ENCODE peak calls at places on chromosomes 1 and 21, in six cellular contexts. G is stomach, N is cardiac fibroblast, K is body of pancreas, R is GM12878, X is activated T-cell treated with anti-CD3 and anti-CD28 coated beads for 4 hours. C is an unnamed sample.

GRCh38 chr1:82893712-82894111 is 1093.0 kb downstream of the ADGRL2 start:
- DNase-seq in R (no peak), K (no peak), N (no peak), G (no peak), X (no peak), C (no peak)

GRCh38 chr1:84643183-84643582 is 47.1 kb downstream of the SSX2IP start:
- DNase-seq in X (no peak), R (no peak), K (no peak), G (no peak), N (no peak), C (no peak)

GRCh38 chr1:143584508-143584907 is 387.3 kb downstream of the FAM72C start:
- DNase-seq in K (no peak), X (no peak), G (no peak), N (no peak), R (no peak), C (no peak)

GRCh38 chr1:181191494-181192040 is 103.1 kb downstream of the IER5 start:
- DNase-seq in G (no peak), N (no peak), R (no peak), X (no peak), K (no peak), C (no peak)

GRCh38 chr1:17228619-17229018 is 20.3 kb upstream of the PADI3 start:
- DNase-seq in K (no peak), G (no peak), X (no peak), N (no peak), R (no peak), C (no peak)

GRCh38 chr1:108612496-108612895 is 48.4 kb downstream of the HENMT1 start:
- DNase-seq in X (no peak), R (no peak), G (no peak), N (no peak), K (no peak), C (no peak)

GRCh38 chr21:34545079-34545884 is 33.3 kb upstream of the KCNE1 start:
- DNase-seq in X (no peak), N (peak), G (no peak), K (peak), R (peak), C (no peak)

GRCh38 chr1:196608401-196609113 is at the start of gene KCNT2:
- DNase-seq in X (no peak), N (peak), G (peak), R (no peak), K (peak), C (peak)

GRCh38 chr1:238950786-238951185 is 435.6 kb upstream of the CHRM3 start:
- DNase-seq in K (no peak), G (no peak), X (no peak), R (no peak), N (no peak), C (no peak)

GRCh38 chr1:182249201-182249676 is 142.4 kb downstream of the GLUL start:
- DNase-seq in N (no peak), K (peak), R (peak), G (peak), X (no peak), C (peak)

GRCh38 chr1:236341298-236341697 is 52.8 kb upstream of the EDARADD start:
- DNase-seq in N (no peak), X (no peak), K (peak), R (no peak), G (no peak), C (no peak)

GRCh38 chr1:160260436-160261382 is 1.6 kb downstream of the DCAF8 start:
- DNase-seq in X (no peak), G (no peak), N (peak), R (no peak), K (no peak), C (no peak)

GRCh38 chr1:109498161-109498801 is 4.4 kb downstream of the CYB561D1 start:
- DNase-seq in R (no peak), K (no peak), G (no peak), N (peak), X (peak), C (no peak)

GRCh38 chr1:29428997-29429396 is 192.7 kb downstream of the PTPRU start:
- DNase-seq in G (no peak), R (no peak), X (no peak), N (no peak), K (no peak), C (no peak)

GRCh38 chr1:21511579-21512522 is 2.6 kb downstream of the ALPL start:
- DNase-seq in K (peak), G (peak), N (peak), R (no peak), X (no peak), C (no peak)

GRCh38 chr1:28770601-28771165 is 33.9 kb downstream of the YTHDF2 start:
- DNase-seq in X (no peak), R (no peak), K (no peak), N (no peak), G (no peak), C (no peak)

GRCh38 chr1:33117440-33118085 is 36.6 kb downstream of the AZIN2 start:
- DNase-seq in G (no peak), R (no peak), N (no peak), X (no peak), K (no peak), C (no peak)

GRCh38 chr1:201361652-201362504 is 15.6 kb downstream of the TNNT2 start:
- DNase-seq in X (no peak), N (peak), G (no peak), R (no peak), K (peak), C (peak)

GRCh38 chr1:201982923-201983805 is 716 bp downstream of the RNPEP start:
- DNase-seq in R (no peak), X (peak), K (peak), G (peak), N (peak), C (peak)

GRCh38 chr1:25729774-25730173 is 70.2 kb upstream of the SELENON start:
- DNase-seq in R (no peak), N (peak), X (no peak), G (no peak), K (peak), C (no peak)

GRCh38 chr21:14620152-14620551 is 74.0 kb upstream of the SAMSN1 start:
- DNase-seq in K (no peak), N (no peak), X (no peak), R (no peak), G (no peak), C (no peak)

GRCh38 chr1:27873671-27874384 is 1.5 kb downstream of the THEMIS2 start:
- DNase-seq in G (no peak), X (no peak), R (no peak), N (no peak), K (no peak), C (no peak)

GRCh38 chr21:34008618-34009017 is 64.8 kb upstream of the MRPS6 start:
- DNase-seq in R (no peak), X (no peak), K (no peak), N (no peak), G (no peak), C (no peak)

GRCh38 chr1:160222521-160222920 is 17.3 kb downstream of the PEA15 start:
- DNase-seq in G (no peak), K (no peak), N (no peak), R (no peak), X (no peak), C (no peak)

GRCh38 chr1:92980732-92981647 is 19.7 kb upstream of the DIPK1A start:
- DNase-seq in R (no peak), K (no peak), N (no peak), X (no peak), G (no peak), C (no peak)

GRCh38 chr1:117339866-117340357 is 27.3 kb upstream of the MAN1A2 start:
- DNase-seq in R (no peak), K (peak), X (no peak), N (peak), G (no peak), C (peak)

GRCh38 chr1:2979191-2980072 is 41.8 kb upstream of the ACTRT2 start:
- DNase-seq in K (no peak), X (no peak), N (no peak), R (no peak), G (peak), C (peak)

GRCh38 chr1:211330282-211330936 is 3.8 kb downstream of the TRAF5 start:
- DNase-seq in N (no peak), G (no peak), X (no peak), K (peak), R (no peak), C (no peak)

GRCh38 chr1:8987881-8988617 is 38.2 kb downstream of the SLC2A7 start:
- DNase-seq in R (no peak), N (peak), G (peak), X (peak), K (peak), C (no peak)

GRCh38 chr21:21968810-21969588 is 970.8 kb downstream of the NCAM2 start:
- DNase-seq in K (no peak), R (no peak), N (no peak), X (no peak), G (no peak), C (no peak)

GRCh38 chr1:25954371-25954938 is 43.4 kb downstream of the PAFAH2 start:
- DNase-seq in G (no peak), K (no peak), N (peak), X (no peak), R (no peak), C (no peak)

GRCh38 chr1:78840447-78841251 is 165.9 kb downstream of the ADGRL4 start:
- DNase-seq in K (peak), R (no peak), G (no peak), X (no peak), N (peak), C (no peak)

GRCh38 chr1:87804128-87804527 is 475.4 kb downstream of the LMO4 start:
- DNase-seq in R (no peak), N (no peak), G (no peak), X (no peak), K (no peak), C (no peak)

GRCh38 chr1:40133122-40133665 is 28.0 kb upstream of the RLF start:
- DNase-seq in G (no peak), X (no peak), N (peak), R (no peak), K (no peak), C (no peak)

GRCh38 chr21:32645261-32646182 is 33.3 kb upstream of the CFAP298 start:
- DNase-seq in K (no peak), X (no peak), N (no peak), R (no peak), G (no peak), C (no peak)

C was measured in left colon.